ENCODE peak calls at places on chromosomes 5 and 9, in seven cellular contexts. F is upper lobe of left lung, L is heart right ventricle, O is psoas muscle, M is endothelial cell of umbilical vein, B is adipocyte, U is HAP-1. T is an unnamed sample. For H3K9me3, the result is how much of the 10 kb centered on the place peaks cover.

GRCh38 chr9:14383296-14383695 is 69.4 kb upstream of the NFIB start:
- DNase-seq in U (no peak), L (no peak), B (peak), M (peak), O (no peak), F (no peak), T (no peak)

GRCh38 chr9:4160284-4160683 is 139.6 kb downstream of the GLIS3 start:
- DNase-seq in B (no peak), F (no peak), M (no peak), O (no peak), L (no peak), U (no peak), T (no peak)

GRCh38 chr9:110555971-110556370 is 23.6 kb downstream of the SVEP1 start:
- DNase-seq in B (peak), L (peak), M (peak), O (peak), U (no peak), F (no peak), T (peak)

GRCh38 chr5:159099049-159099760 is 511 bp downstream of the EBF1 start:
- DNase-seq in L (peak), F (peak), U (peak), M (peak), O (peak), B (peak), T (no peak)

GRCh38 chr5:151665584-151665982 is 21.1 kb downstream of the SPARC start:
- DNase-seq in U (no peak), M (no peak), F (no peak), O (no peak), L (no peak), B (no peak), T (no peak)

GRCh38 chr9:135480071-135480941 is 724 bp downstream of the PPP1R26 start:
- DNase-seq in L (peak), B (peak), O (no peak), M (peak), U (peak), F (peak), T (no peak)

GRCh38 chr9:16262467-16263261 is 607.8 kb downstream of the BNC2 start:
- DNase-seq in B (peak), L (no peak), M (peak), F (no peak), O (no peak), U (no peak), T (no peak)

GRCh38 chr9:31776471-31776870 is 608.0 kb upstream of the ACO1 start:
- DNase-seq in O (no peak), F (no peak), B (no peak), U (peak), L (no peak), M (peak), T (no peak)

GRCh38 chr5:78243639-78244038 is 50.9 kb downstream of the AP3B1 start:
- DNase-seq in O (no peak), F (no peak), M (peak), L (no peak), U (no peak), B (peak), T (no peak)

GRCh38 chr5:176658007-176658599 is 10.8 kb downstream of the TSPAN17 start:
- DNase-seq in U (peak), O (peak), L (peak), F (no peak), B (peak), M (peak), T (peak)

GRCh38 chr5:116502616-116503015 is 72.0 kb downstream of the SEMA6A start:
- DNase-seq in O (no peak), U (peak), B (no peak), F (no peak), L (no peak), M (peak), T (peak)

GRCh38 chr9:68912561-68912960 is 101.4 kb downstream of the PRKACG start:
- DNase-seq in U (no peak), L (no peak), F (no peak), B (no peak), O (no peak), M (no peak), T (no peak)

GRCh38 chr5:108747111-108748009 is at the start of gene FER:
- DNase-seq in B (peak), M (peak), O (no peak), U (peak), L (no peak), F (no peak), T (no peak)

GRCh38 chr9:27485158-27485557 is 38.9 kb upstream of the IFNK start:
- DNase-seq in B (no peak), F (no peak), U (peak), L (no peak), M (no peak), O (no peak), T (no peak)

GRCh38 chr9:27151693-27152397 is 42.8 kb downstream of the TEK start:
- DNase-seq in M (peak), O (no peak), F (no peak), L (no peak), U (no peak), B (peak), T (no peak)

GRCh38 chr9:22392523-22392922 is 54.1 kb upstream of the DMRTA1 start:
- DNase-seq in M (no peak), L (no peak), B (no peak), F (no peak), U (no peak), O (no peak), T (no peak)

GRCh38 chr9:35014517-35014916 is 25.0 kb downstream of the DNAJB5 start:
- DNase-seq in F (no peak), O (no peak), L (no peak), U (no peak), B (no peak), M (no peak), T (no peak)

GRCh38 chr5:135319928-135320606 is 79.0 kb downstream of the MACROH2A1 start:
- DNase-seq in B (no peak), L (no peak), U (no peak), F (no peak), O (no peak), M (no peak), T (no peak)

GRCh38 chr5:14444988-14445387 is 136.6 kb upstream of the OTULINL start:
- DNase-seq in L (no peak), B (peak), O (no peak), F (no peak), M (peak), U (no peak), T (no peak)

GRCh38 chr5:159732220-159732619 is 184.1 kb upstream of the ADRA1B start:
- DNase-seq in B (no peak), F (no peak), O (no peak), L (no peak), U (no peak), M (no peak), T (no peak)

GRCh38 chr9:136775191-136775590 is 10.9 kb upstream of the LCN15 start:
- DNase-seq in M (no peak), B (no peak), L (no peak), F (peak), U (no peak), O (peak), T (no peak)

GRCh38 chr5:107670028-107670926 is 460 bp downstream of the EFNA5 start:
- DNase-seq in L (peak), F (peak), M (peak), O (peak), B (peak), U (peak), T (peak)

GRCh38 chr9:117435630-117436261 is 20.9 kb upstream of the ASTN2 start:
- DNase-seq in F (no peak), B (no peak), M (no peak), U (no peak), O (no peak), L (no peak), T (no peak)

GRCh38 chr5:172455511-172456061 is 1.3 kb upstream of the SH3PXD2B start:
- DNase-seq in B (peak), O (no peak), L (no peak), F (no peak), M (peak), U (no peak), T (peak)

GRCh38 chr5:40507095-40507494 is 172.6 kb upstream of the PTGER4 start:
- DNase-seq in F (no peak), L (no peak), O (no peak), U (no peak), M (no peak), B (peak), T (no peak)

GRCh38 chr9:82332018-82332773 is 343.6 kb downstream of the SPATA31D1 start:
- DNase-seq in O (no peak), M (no peak), B (peak), F (no peak), L (no peak), U (no peak), T (no peak)

DNA sequence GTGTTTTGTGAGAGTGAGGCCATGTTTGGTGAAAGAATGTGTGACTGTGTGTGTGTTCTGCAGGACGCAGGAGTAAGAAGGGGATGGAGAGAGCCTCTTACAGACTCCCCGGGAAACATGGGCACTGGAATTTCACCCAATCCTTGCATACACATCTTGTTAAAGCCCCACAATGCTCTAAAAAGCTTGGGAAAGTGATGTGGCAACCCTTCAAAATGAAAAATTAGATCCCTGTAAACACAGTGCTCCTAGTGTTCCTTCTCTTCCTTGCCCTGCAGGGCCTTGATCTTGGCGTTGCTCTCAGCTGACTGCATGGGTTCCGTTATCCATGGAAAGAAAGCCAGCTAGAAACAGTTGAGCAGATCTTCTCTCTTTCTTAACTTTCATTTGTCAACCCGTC is 701.7 kb downstream of the SEMA5A start:
- DNase-seq in F (no peak), M (no peak), U (no peak), O (no peak), L (no peak), B (peak), T (no peak)
- H3K9me3 ChIP-seq in F (under half), M (under half), U (under half), O (under half), L (under half), B (under half), T (under half)

GRCh38 chr5:180216646-180217171 is 7.7 kb upstream of the RASGEF1C start:
- DNase-seq in B (no peak), U (no peak), O (no peak), L (no peak), F (peak), M (no peak), T (no peak)
- H3K9me3 ChIP-seq in B (under half), U (under half), O (under half), L (half or more), F (under half), M (under half), T (under half)

DNA sequence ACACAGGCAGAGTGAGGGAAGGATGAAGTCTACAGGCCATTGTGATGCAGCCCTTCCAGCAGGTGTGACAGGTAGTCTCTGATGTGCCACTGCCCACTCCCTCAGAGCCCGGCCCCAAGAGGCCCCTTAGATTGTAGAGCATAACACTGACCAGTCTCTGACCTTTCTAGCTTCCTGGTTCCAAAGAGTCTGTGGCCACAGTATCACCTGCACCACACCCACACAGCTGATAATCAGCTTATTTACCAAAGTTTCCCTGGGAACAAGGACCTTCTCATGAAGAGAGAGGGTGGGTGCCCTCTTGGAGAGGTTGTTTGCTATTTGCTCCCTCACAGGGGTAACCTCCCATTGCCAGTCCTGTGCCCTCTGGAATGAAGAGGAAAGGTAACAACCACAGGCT is 11.0 kb upstream of the ACER2 start:
- DNase-seq in O (no peak), F (no peak), L (no peak), B (no peak), U (no peak), M (no peak), T (no peak)
- H3K9me3 ChIP-seq in O (under half), F (under half), L (under half), B (under half), U (under half), M (under half), T (under half)

GRCh38 chr5:4028384-4028783 is 432.8 kb downstream of the IRX1 start:
- DNase-seq in O (no peak), B (no peak), U (no peak), L (no peak), F (no peak), M (no peak), T (no peak)
- H3K9me3 ChIP-seq in O (under half), B (under half), U (under half), L (under half), F (under half), M (under half), T (under half)